ENCODE peak calls at places on chromosomes 4 and X, in five cellular contexts. H is activated CD4-positive, alpha-beta T cell treated with anti-CD3 and anti-CD28 coated beads for 24 hours; T is suprapubic skin; S is NCI-H1694; C is transverse colon. Q is an unnamed sample.

GRCh38 chr4:139245590-139245989 is 34.4 kb downstream of the MGARP start:
- DNase-seq in C (no peak), T (no peak), S (no peak), H (no peak), Q (no peak)

GRCh38 chrX:128543114-128543513 is 490.9 kb upstream of the ACTRT1 start:
- DNase-seq in H (no peak), S (no peak), T (no peak), C (no peak), Q (no peak)

GRCh38 chr4:151045907-151046306 is 30.8 kb upstream of the LRBA start:
- DNase-seq in S (no peak), C (no peak), T (no peak), H (no peak), Q (no peak)

GRCh38 chr4:145843651-145844050 is 95.0 kb downstream of the ZNF827 start:
- DNase-seq in T (no peak), H (no peak), S (no peak), C (no peak), Q (no peak)

GRCh38 chr4:2560167-2560566 is 23.7 kb downstream of the FAM193A start:
- DNase-seq in T (no peak), C (no peak), S (no peak), H (no peak), Q (no peak)

GRCh38 chrX:57596109-57596870 is 4.5 kb downstream of the ZXDB start:
- DNase-seq in S (no peak), C (no peak), H (no peak), T (no peak), Q (no peak)

GRCh38 chr4:34193451-34194154 is 2050.7 kb downstream of the ARAP2 start:
- DNase-seq in H (no peak), T (no peak), S (no peak), C (no peak), Q (no peak)

GRCh38 chr4:139609647-139610046 is 53.6 kb upstream of the SETD7 start:
- DNase-seq in H (no peak), C (no peak), S (no peak), T (no peak), Q (no peak)

GRCh38 chr4:88573995-88574394 is 18.3 kb upstream of the HERC3 start:
- DNase-seq in H (no peak), S (no peak), C (no peak), T (no peak), Q (no peak)

GRCh38 chr4:78166582-78166981 is 109.5 kb downstream of the FRAS1 start:
- DNase-seq in H (no peak), S (no peak), C (no peak), T (no peak), Q (no peak)

GRCh38 chr4:102867278-102868152 is 1.3 kb upstream of the CISD2 start:
- DNase-seq in H (no peak), T (no peak), C (no peak), S (no peak), Q (no peak)

GRCh38 chr4:108352664-108353308 is 184.1 kb upstream of the LEF1 start:
- DNase-seq in S (no peak), T (no peak), C (no peak), H (no peak), Q (no peak)

GRCh38 chrX:56729152-56729557 is at the start of gene NBDY:
- DNase-seq in H (no peak), T (no peak), C (peak; percentile 33), S (no peak), Q (peak; percentile 59)

GRCh38 chr4:155403886-155404285 is 27.1 kb upstream of the MAP9 start:
- DNase-seq in C (no peak), H (no peak), T (no peak), S (no peak), Q (no peak)

GRCh38 chr4:24070117-24070516 is 180.3 kb upstream of the PPARGC1A start:
- DNase-seq in T (no peak), S (no peak), C (no peak), H (no peak), Q (no peak)

GRCh38 chr4:118968006-118968405 is 79.4 kb downstream of the SYNPO2 start:
- DNase-seq in C (peak; percentile 43), T (no peak), H (no peak), S (no peak), Q (no peak)

GRCh38 chr4:53775381-53775780 is 184.1 kb upstream of the LNX1 start:
- DNase-seq in T (no peak), S (no peak), C (no peak), H (no peak), Q (no peak)

GRCh38 chr4:151324449-151325319 is 721 bp downstream of the SH3D19 start:
- DNase-seq in S (no peak), C (peak; percentile 78), T (no peak), H (no peak), Q (no peak)

GRCh38 chr4:86367577-86367976 is 7.7 kb upstream of the MAPK10 start:
- DNase-seq in T (no peak), C (no peak), H (no peak), S (no peak), Q (no peak)

GRCh38 chr4:34720563-34720962 is 1523.8 kb downstream of the ARAP2 start:
- DNase-seq in C (no peak), T (no peak), H (no peak), S (peak; percentile 21), Q (no peak)

GRCh38 chr4:133921280-133922195 is 280.1 kb downstream of the PABPC4L start:
- DNase-seq in C (no peak), H (no peak), S (no peak), T (no peak), Q (no peak)

GRCh38 chr4:121421594-121421993 is 40.8 kb upstream of the QRFPR start:
- DNase-seq in S (no peak), H (no peak), T (no peak), C (no peak), Q (no peak)

GRCh38 chr4:143025111-143025704 is 159.5 kb upstream of the USP38 start:
- DNase-seq in S (peak; percentile 6), C (no peak), H (no peak), T (no peak), Q (no peak)

GRCh38 chrX:153379971-153380581 is 21.1 kb downstream of the PNMA6E start:
- DNase-seq in T (no peak), H (no peak), S (no peak), C (no peak), Q (no peak)

GRCh38 chr4:149638073-149638472 is 177.6 kb downstream of the IQCM start:
- DNase-seq in H (no peak), C (no peak), S (no peak), T (no peak), Q (no peak)

GRCh38 chr4:4762909-4763814 is 96.3 kb upstream of the MSX1 start:
- DNase-seq in S (no peak), T (no peak), C (no peak), H (no peak), Q (peak; percentile 6)

GRCh38 chrX:137051978-137052640 is 18.3 kb upstream of the GPR101 start:
- DNase-seq in S (peak; percentile 50), H (peak; percentile 66), T (peak; percentile 77), C (peak; percentile 61), Q (peak; percentile 90)

GRCh38 chr4:165518024-165518616 is 139.3 kb downstream of the CPE start:
- DNase-seq in C (no peak), T (no peak), S (no peak), H (no peak), Q (no peak)

GRCh38 chr4:8200302-8200975 is 1.3 kb downstream of the SH3TC1 start:
- DNase-seq in S (no peak), C (peak; percentile 50), H (no peak), T (no peak), Q (no peak)

GRCh38 chr4:144267084-144267483 is 126.6 kb upstream of the GYPA start:
- DNase-seq in C (no peak), T (no peak), H (no peak), S (no peak), Q (no peak)

GRCh38 chr4:186734251-186734650 is 10.6 kb upstream of the FAT1 start:
- DNase-seq in T (no peak), H (no peak), S (no peak), C (no peak), Q (no peak)

GRCh38 chr4:7425591-7426468 is 8.9 kb downstream of the PSAPL1 start:
- DNase-seq in H (no peak), T (peak; percentile 72), C (peak; percentile 2), S (no peak), Q (no peak)

GRCh38 chrX:110118535-110118934 is 115.6 kb downstream of the TMEM164 start:
- DNase-seq in S (no peak), H (no peak), C (no peak), T (no peak), Q (no peak)

GRCh38 chr4:173367285-173367684 is 3.5 kb upstream of the SAP30 start:
- DNase-seq in T (no peak), C (no peak), H (no peak), S (no peak), Q (no peak)

GRCh38 chr4:180827610-180828009 is 1415.6 kb upstream of the TENM3 start:
- DNase-seq in C (no peak), H (no peak), S (no peak), T (no peak), Q (no peak)

GRCh38 chrX:151396827-151397740 is at the start of gene VMA21:
- DNase-seq in T (peak; percentile 92), S (peak; percentile 54), C (peak; percentile 85), H (peak; percentile 61), Q (peak; percentile 68)

GRCh38 chrX:30875957-30876356 is 13.1 kb downstream of the TAB3 start:
- DNase-seq in H (no peak), C (no peak), T (no peak), S (no peak), Q (no peak)